ENCODE peak calls at places on chromosomes 6 and 20, in five cellular contexts. D, J, U, K and V are unnamed samples.

GRCh38 chr6:35495258-35496035 is 1.4 kb downstream of the TEAD3 start:
- DNase-seq in D (no peak), J (no peak), U (no peak), K (no peak), V (no peak)

GRCh38 chr6:28947831-28948270 is 24.1 kb upstream of the TRIM27 start:
- DNase-seq in D (no peak), J (no peak), U (no peak), K (peak; percentile 94), V (no peak)

GRCh38 chr6:142886431-142887170 is 58.4 kb downstream of the HIVEP2 start:
- DNase-seq in D (no peak), J (peak; percentile 86), U (no peak), K (peak; percentile 73), V (no peak)

GRCh38 chr20:61590236-61590635 is 338.2 kb downstream of the CDH4 start:
- DNase-seq in D (no peak), J (no peak), U (no peak), K (no peak), V (no peak)

GRCh38 chr6:169723200-169723909 is 945 bp downstream of the PHF10 start:
- DNase-seq in D (peak; percentile 84), J (no peak), U (no peak), K (peak; percentile 39), V (no peak)

GRCh38 chr20:43963233-43963632 is 48.6 kb downstream of the TOX2 start:
- DNase-seq in D (no peak), J (no peak), U (no peak), K (peak; percentile 26), V (no peak)

GRCh38 chr20:43925786-43926185 is 11.1 kb downstream of the TOX2 start:
- DNase-seq in D (no peak), J (no peak), U (no peak), K (no peak), V (no peak)

GRCh38 chr20:51496964-51497363 is 45.6 kb downstream of the NFATC2 start:
- DNase-seq in D (no peak), J (no peak), U (no peak), K (no peak), V (no peak)

GRCh38 chr6:117928833-117929232 is 21.8 kb downstream of the SLC35F1 start:
- DNase-seq in D (no peak), J (no peak), U (no peak), K (no peak), V (no peak)

GRCh38 chr6:161440299-161440698 is 166.4 kb upstream of the AGPAT4 start:
- DNase-seq in D (no peak), J (no peak), U (no peak), K (no peak), V (no peak)

GRCh38 chr6:118748311-118749062 is 97.1 kb upstream of the CEP85L start:
- DNase-seq in D (no peak), J (no peak), U (no peak), K (no peak), V (no peak)

GRCh38 chr6:1890071-1890470 is 280.4 kb downstream of the FOXC1 start:
- DNase-seq in D (no peak), J (no peak), U (no peak), K (no peak), V (no peak)

GRCh38 chr20:46221271-46221670 is 87.0 kb downstream of the CDH22 start:
- DNase-seq in D (no peak), J (no peak), U (no peak), K (no peak), V (no peak)

GRCh38 chr6:41894366-41895299 is 542 bp downstream of the USP49 start:
- DNase-seq in D (no peak), J (no peak), U (no peak), K (no peak), V (no peak)

DNA sequence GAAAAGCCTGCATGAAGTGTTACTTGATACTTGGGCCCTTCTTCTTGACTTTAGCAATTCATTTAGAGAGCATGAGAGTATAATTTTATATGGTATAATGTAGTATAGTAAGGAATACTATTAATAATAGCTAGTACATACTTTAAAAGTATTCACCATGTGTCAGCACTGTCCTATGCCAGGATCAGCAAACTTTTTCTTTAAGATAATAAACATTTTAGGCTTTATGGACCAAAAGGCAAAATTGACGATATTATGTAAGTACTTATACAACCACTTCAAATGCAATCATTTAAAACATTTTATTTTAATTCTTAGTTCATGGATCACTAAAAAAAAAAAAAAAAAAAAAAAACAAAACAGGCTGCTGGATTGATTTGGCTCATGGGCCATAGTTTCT is 163.9 kb downstream of the IBTK start:
- DNase-seq in D (no peak), J (no peak), U (no peak), K (no peak), V (no peak)
- TF ChIP-seq SRF in D (no peak), J (no peak), U (no peak), K (no peak), V (no peak)

GRCh38 chr6:33208089-33208967 is at the start of gene RING1:
- DNase-seq in D (peak; percentile 96), J (no peak), U (no peak), K (peak; percentile 59), V (no peak)
- TF ChIP-seq SP1 in D (peak; percentile 73), J (peak; percentile 27), U (peak; percentile 43), K (peak; percentile 64), V (no peak)

GRCh38 chr6:159056432-159056831 is 11.6 kb upstream of the TAGAP start:
- DNase-seq in D (no peak), J (no peak), U (no peak), K (no peak), V (no peak)
- TF ChIP-seq SRF in D (no peak), J (no peak), U (no peak), K (no peak), V (no peak)

DNA sequence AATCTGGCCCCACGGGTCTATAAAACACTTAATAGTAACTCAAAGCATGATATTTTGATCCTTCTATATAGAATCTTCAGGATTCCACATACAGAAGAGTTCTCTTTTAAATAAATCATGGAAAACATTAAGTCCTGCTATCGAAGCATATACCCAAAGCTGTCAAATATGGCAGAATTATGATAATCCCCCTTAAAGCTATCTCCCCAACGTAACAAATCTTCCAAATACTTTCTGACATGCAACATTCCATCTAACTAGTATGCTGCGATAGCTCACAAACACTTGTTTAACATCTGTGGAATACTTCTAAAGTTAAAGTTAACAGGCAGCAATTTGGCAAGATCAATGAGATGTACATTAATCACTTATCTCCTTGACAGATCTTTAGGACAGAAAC is 371.0 kb upstream of the RUNX2 start:
- DNase-seq in D (no peak), J (no peak), U (no peak), K (no peak), V (no peak)
- TF ChIP-seq SP1 in D (no peak), J (no peak), U (no peak), K (no peak), V (no peak)

GRCh38 chr20:32040142-32040953 is 11.7 kb upstream of the HCK start:
- DNase-seq in D (no peak), J (no peak), U (no peak), K (no peak), V (no peak)
- TF ChIP-seq SRF in D (no peak), J (no peak), U (peak; percentile 61), K (peak; percentile 87), V (peak; percentile 20)

DNA sequence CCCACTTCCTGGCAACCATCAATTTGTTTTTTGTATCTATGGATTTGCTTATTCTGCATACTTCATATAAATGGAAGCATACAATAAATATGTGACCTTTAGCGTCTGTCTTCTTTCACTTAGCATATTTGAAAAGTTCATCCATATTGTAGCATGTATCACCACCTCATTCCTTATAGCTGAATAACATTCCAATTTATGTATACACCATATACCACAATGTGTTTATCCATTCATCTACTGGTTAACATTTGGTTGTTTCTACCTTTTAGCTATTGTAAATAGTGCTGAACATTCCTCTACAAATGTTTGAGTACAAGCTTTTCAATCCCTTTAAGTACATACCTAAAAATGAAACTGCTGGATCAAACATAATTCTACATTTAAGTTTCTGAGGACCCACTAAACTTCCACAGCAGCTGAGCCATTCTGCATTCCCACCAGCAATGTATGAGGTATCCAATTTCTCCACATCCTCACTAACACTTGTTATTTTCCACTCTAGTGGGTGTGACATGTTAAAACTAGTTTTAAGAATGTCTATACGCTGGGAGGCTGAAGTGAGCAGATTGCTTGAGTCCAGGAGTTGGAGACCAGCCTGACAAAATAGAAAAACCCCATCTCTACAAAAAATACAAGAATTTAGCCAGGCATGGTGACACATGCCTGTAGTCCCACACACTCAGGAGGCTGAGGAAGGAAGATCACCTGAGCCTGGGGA is 32.9 kb downstream of the NUDT3 start:
- DNase-seq in D (no peak), J (no peak), U (no peak), K (no peak), V (no peak)
- TF ChIP-seq SP1 in D (no peak), J (no peak), U (no peak), K (no peak), V (no peak)

GRCh38 chr20:24648481-24648880 is 179.1 kb downstream of the SYNDIG1 start:
- DNase-seq in D (no peak), J (no peak), U (no peak), K (no peak), V (no peak)
- TF ChIP-seq SRF in D (no peak), J (no peak), U (no peak), K (no peak), V (no peak)

DNA sequence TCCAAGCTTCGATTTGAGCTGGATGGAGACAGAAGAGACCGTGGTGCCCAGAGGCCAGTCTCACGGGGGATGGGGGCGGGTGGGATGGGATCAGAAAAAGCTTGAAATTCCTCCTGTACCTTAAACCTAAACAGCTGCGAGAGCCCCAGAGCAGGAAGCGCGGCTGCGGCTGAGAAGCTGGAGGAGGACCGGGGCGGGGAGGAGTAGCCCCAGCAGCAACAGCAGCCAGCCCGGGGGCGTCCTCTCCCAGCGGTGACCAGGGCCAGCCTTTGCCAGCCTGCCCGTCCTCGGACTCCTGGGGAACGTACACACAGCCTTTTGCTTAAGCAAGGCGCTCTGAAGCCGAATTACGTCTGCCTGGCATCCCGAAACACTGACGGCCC is 17.4 kb upstream of the PRDM13 start:
- DNase-seq in D (no peak), J (no peak), U (no peak), K (no peak), V (no peak)
- TF ChIP-seq SP1 in D (no peak), J (no peak), U (no peak), K (no peak), V (no peak)

DNA sequence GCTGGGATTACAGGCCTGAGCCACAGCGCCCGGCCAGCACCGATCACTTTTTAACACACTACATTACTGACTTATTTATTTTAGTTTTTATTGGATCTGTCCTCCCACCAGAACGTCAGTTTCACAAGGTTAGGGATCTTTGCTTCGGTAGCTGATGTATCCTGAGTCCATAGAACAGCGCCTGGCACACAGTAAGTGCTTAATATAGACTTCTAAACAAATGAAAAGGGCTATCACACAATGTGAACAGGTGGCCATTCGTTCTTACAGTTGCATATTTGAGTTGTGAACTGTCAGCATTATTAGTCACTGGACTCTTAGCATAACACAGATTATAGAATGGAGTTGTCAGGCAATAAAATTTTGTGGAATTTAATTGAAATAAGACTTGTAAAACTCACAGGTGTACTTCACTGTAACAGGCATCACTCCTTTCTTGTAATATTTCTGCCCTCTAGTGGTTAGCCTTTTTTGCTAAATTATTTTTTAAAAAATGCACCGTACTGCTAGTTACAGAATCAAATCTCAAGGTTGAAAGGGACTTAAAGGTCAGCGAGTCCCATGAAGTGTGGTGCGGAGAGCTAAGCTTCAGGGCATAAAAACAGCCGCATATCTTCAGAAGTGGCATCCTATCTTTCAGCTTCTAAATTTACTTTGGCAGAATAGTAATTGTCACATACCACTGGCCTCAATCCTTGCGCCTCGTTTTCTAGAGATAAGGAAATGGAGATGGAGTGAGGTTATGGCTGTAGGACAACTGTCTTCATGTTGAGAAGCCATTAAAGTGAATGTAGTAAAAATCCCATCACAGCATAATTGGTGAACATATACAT is 3.4 kb upstream of the TBC1D7 start:
- DNase-seq in D (peak; percentile 42), J (no peak), U (no peak), K (peak; percentile 40), V (peak; percentile 19)
- TF ChIP-seq SRF in D (no peak), J (no peak), U (no peak), K (no peak), V (no peak)

GRCh38 chr6:106736502-106736901 is 107.1 kb downstream of the QRSL1 start:
- DNase-seq in D (no peak), J (no peak), U (no peak), K (no peak), V (no peak)
- TF ChIP-seq SP1 in D (no peak), J (no peak), U (no peak), K (no peak), V (no peak)